ENCODE peak calls at places on chromosomes 5 and 9, in seven cellular contexts. X, F, S, N, P, B and L are unnamed samples.

GRCh38 chr9:113558632-113559502 is 95.3 kb downstream of the RGS3 start:
- DNase-seq in B (peak; percentile 94), F (peak; percentile 95), X (no peak), N (peak; percentile 69), S (peak; percentile 82), P (peak; percentile 89), L (peak; percentile 68)

GRCh38 chr5:81207009-81207408 is 26.1 kb upstream of the CKMT2 start:
- DNase-seq in F (no peak), S (no peak), X (peak; percentile 14), N (no peak), B (no peak), P (no peak), L (no peak)

GRCh38 chr5:107217721-107218130 is 453.0 kb downstream of the EFNA5 start:
- DNase-seq in X (no peak), B (no peak), S (peak; percentile 97), P (peak; percentile 64), F (peak; percentile 84), N (no peak), L (no peak)

GRCh38 chr5:24141046-24141445 is 503.7 kb downstream of the CDH10 start:
- DNase-seq in P (no peak), S (no peak), B (no peak), X (no peak), F (no peak), N (no peak), L (no peak)

GRCh38 chr9:135328485-135329417 is 150.8 kb upstream of the PPP1R26 start:
- DNase-seq in X (no peak), P (no peak), N (peak; percentile 5), B (peak; percentile 9), S (no peak), F (no peak), L (no peak)

GRCh38 chr9:87336914-87337333 is 160.7 kb upstream of the DAPK1 start:
- DNase-seq in B (peak; percentile 57), X (peak; percentile 88), P (no peak), F (no peak), S (no peak), N (no peak), L (no peak)

GRCh38 chr5:93721045-93721444 is 20.4 kb downstream of the POU5F2 start:
- DNase-seq in B (no peak), S (no peak), P (no peak), N (no peak), F (no peak), X (no peak), L (no peak)

GRCh38 chr9:121376214-121376830 is 6.3 kb upstream of the STOM start:
- DNase-seq in P (no peak), F (no peak), X (no peak), S (no peak), B (no peak), N (no peak), L (no peak)

GRCh38 chr5:62828757-62829156 is 250.1 kb downstream of the LRRC70 start:
- DNase-seq in X (no peak), S (no peak), P (no peak), N (no peak), B (no peak), F (no peak), L (no peak)

GRCh38 chr5:1542755-1543154 is 19.0 kb upstream of the LPCAT1 start:
- DNase-seq in B (peak; percentile 14), F (no peak), P (no peak), S (no peak), N (peak; percentile 39), X (peak; percentile 86), L (peak; percentile 50)

GRCh38 chr5:105836906-105837305 is 1833.8 kb downstream of the EFNA5 start:
- DNase-seq in B (no peak), P (no peak), N (no peak), F (no peak), S (no peak), X (no peak), L (no peak)

GRCh38 chr5:60843693-60844428 is at the start of gene ELOVL7:
- DNase-seq in N (no peak), P (peak; percentile 15), X (peak; percentile 70), B (peak; percentile 64), S (no peak), F (peak; percentile 41), L (peak; percentile 89)

GRCh38 chr9:99120256-99120655 is 15.3 kb downstream of the TGFBR1 start:
- DNase-seq in X (no peak), S (no peak), F (no peak), N (no peak), P (no peak), B (no peak), L (no peak)

GRCh38 chr9:76379494-76379893 is 14.7 kb downstream of the RFK start:
- DNase-seq in N (no peak), P (no peak), X (peak; percentile 91), S (no peak), B (no peak), F (no peak), L (no peak)

GRCh38 chr5:143760137-143760505 is 51.8 kb upstream of the HMHB1 start:
- DNase-seq in F (no peak), N (no peak), B (no peak), P (no peak), X (no peak), S (no peak), L (no peak)

GRCh38 chr9:123176230-123176629 is 92.2 kb downstream of the STRBP start:
- DNase-seq in F (no peak), B (no peak), S (no peak), P (no peak), X (no peak), N (no peak), L (no peak)

GRCh38 chr5:78803386-78803785 is 154.8 kb upstream of the LHFPL2 start:
- DNase-seq in N (peak; percentile 87), P (peak; percentile 75), F (peak; percentile 89), B (peak; percentile 57), X (no peak), S (peak; percentile 63), L (peak; percentile 20)

GRCh38 chr5:171543486-171543885 is 124.0 kb downstream of the FGF18 start:
- DNase-seq in X (no peak), F (no peak), N (no peak), B (no peak), P (no peak), S (no peak), L (no peak)

GRCh38 chr5:154866841-154867240 is 8.4 kb downstream of the CNOT8 start:
- DNase-seq in F (no peak), X (no peak), S (no peak), N (no peak), B (no peak), P (no peak), L (no peak)

GRCh38 chr5:93926831-93927600 is 185.6 kb upstream of the POU5F2 start:
- DNase-seq in P (no peak), S (no peak), F (no peak), B (no peak), N (no peak), X (no peak), L (no peak)

GRCh38 chr5:76999451-76999850 is 30.8 kb upstream of the AGGF1 start:
- DNase-seq in P (no peak), F (no peak), X (peak; percentile 38), S (no peak), B (no peak), N (no peak), L (no peak)

DNA sequence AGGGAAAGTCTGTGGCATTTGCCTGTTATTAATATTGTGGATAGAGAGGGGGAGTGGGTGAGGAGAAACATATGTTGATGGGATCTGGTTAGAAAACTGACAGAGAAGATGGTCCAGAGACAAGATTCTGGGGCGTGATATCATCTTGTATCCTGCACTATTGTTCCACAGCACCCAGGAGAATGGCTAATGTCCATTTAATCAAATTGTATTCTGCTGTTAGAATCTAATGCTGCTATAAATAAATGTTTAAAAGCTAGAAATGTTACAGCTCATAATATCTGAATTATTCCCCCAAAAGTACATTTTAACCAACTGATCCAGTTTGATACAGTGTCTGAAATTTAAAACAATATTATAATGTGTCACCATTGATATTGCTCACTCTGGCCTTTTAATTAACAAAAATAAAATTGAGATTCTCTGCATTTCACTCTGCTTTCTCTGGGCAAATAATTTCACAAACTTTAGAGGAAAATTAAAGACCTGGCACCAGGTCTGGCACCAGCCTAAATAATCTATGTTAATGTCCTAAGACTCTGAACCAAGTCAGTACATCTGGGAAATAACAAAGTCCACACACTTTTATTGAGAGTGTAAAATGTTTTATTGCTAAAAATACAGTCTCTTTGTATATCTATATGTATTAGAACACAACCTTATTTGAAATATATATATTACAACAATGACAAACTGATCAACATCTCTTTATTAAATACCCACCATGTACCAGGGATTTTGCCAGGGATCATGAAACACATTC is 18.8 kb downstream of the HTR4 start:
- DNase-seq in S (no peak), P (no peak), N (no peak), B (no peak), X (no peak), F (no peak), L (no peak)
- TF ChIP-seq CTCF in S (no peak), P (no peak), N (no peak), B (no peak), X (no peak), F (no peak), L (no peak)

GRCh38 chr5:54524082-54524481 is 6.5 kb downstream of the SNX18 start:
- DNase-seq in F (no peak), B (no peak), N (no peak), P (no peak), X (no peak), S (no peak), L (no peak)
- H3K4me1 ChIP-seq in F (peaks cover 95% of the 10 kb centered on the region), B (peaks cover 34% of the 10 kb centered on the region), N (peaks cover 30% of the 10 kb centered on the region), P (peaks cover 76% of the 10 kb centered on the region), X (no peaks in the 10 kb centered on the region), S (peaks cover 83% of the 10 kb centered on the region), L (peaks cover 32% of the 10 kb centered on the region)

GRCh38 chr9:40926404-40927259 is 201.8 kb downstream of the FOXD4L6 start:
- DNase-seq in S (no peak), X (no peak), P (no peak), B (no peak), F (no peak), N (no peak), L (no peak)

GRCh38 chr9:40927260-40927631 is 201.2 kb downstream of the FOXD4L6 start:
- DNase-seq in N (no peak), X (no peak), S (no peak), F (no peak), B (no peak), P (no peak), L (no peak)

GRCh38 chr9:40925149-40925548 is 203.3 kb downstream of the FOXD4L6 start:
- DNase-seq in P (no peak), N (no peak), S (no peak), F (no peak), B (no peak), X (no peak), L (no peak)

GRCh38 chr9:40927851-40928802 is 200.4 kb downstream of the FOXD4L6 start:
- DNase-seq in F (no peak), P (no peak), N (no peak), B (no peak), S (no peak), X (no peak), L (no peak)

GRCh38 chr9:40928803-40929487 is 199.5 kb downstream of the FOXD4L6 start:
- DNase-seq in P (no peak), S (no peak), B (no peak), X (no peak), F (no peak), N (no peak), L (no peak)
- H3K9me3 ChIP-seq in P (peaks cover 59% of the 10 kb centered on the region), S (peaks cover 4% of the 10 kb centered on the region), B (no peaks in the 10 kb centered on the region), X (peaks cover 75% of the 10 kb centered on the region), F (peaks cover 88% of the 10 kb centered on the region), N (no peaks in the 10 kb centered on the region), L (peaks cover 90% of the 10 kb centered on the region)

DNA sequence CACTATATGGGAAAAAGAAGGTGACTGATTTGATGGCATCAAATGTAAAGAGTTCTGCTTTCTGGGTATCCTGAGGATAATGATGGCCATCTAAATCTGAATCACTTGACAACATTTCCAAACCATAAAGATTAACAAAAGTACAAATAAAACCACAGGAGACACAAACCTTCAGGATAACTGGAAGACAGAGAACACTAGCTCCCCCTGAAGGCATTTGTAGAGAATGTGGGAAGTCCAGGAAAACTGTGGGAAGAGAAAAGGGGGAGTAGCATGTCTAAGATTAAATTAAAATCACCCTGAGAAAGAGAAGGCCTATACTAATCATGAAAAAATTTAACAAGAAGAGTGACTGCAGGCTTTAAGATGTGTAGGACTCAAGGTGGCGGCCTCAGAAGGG is 116.2 kb downstream of the PRELID2 start:
- DNase-seq in N (no peak), B (no peak), S (no peak), X (peak; percentile 32), P (no peak), F (no peak), L (no peak)
- TF ChIP-seq CTCF in N (no peak), B (no peak), S (no peak), X (peak; percentile 56), P (peak; percentile 9), F (peak; percentile 21), L (no peak)